ENCODE peak calls at places on chromosomes 11 and 22, in five cellular contexts. M, G, J, D and P are unnamed samples.

GRCh38 chr22:22181515-22181959 is 63.0 kb upstream of the VPREB1 start:
- DNase-seq in M (no peak), G (no peak), J (no peak), D (no peak), P (no peak)

GRCh38 chr22:30606455-30607299 is at the start of gene TCN2:
- DNase-seq in M (peak; percentile 84), G (peak; percentile 22), J (peak; percentile 48), D (no peak), P (peak; percentile 50)

GRCh38 chr11:77589521-77590193 is at the start of gene AQP11:
- DNase-seq in M (peak; percentile 85), G (peak; percentile 67), J (peak; percentile 96), D (peak; percentile 16), P (peak; percentile 85)

GRCh38 chr11:79694368-79694767 is 253.5 kb upstream of the TENM4 start:
- DNase-seq in M (no peak), G (no peak), J (no peak), D (no peak), P (no peak)

GRCh38 chr11:118109231-118109630 is 22.5 kb upstream of the SMIM35 start:
- DNase-seq in M (peak; percentile 24), G (no peak), J (no peak), D (no peak), P (no peak)

GRCh38 chr11:130448416-130449068 is at the start of gene ADAMTS15:
- DNase-seq in M (peak; percentile 92), G (peak; percentile 37), J (peak; percentile 75), D (no peak), P (peak; percentile 75)

GRCh38 chr11:86446163-86446923 is 71.7 kb downstream of the CCDC81 start:
- DNase-seq in M (no peak), G (no peak), J (no peak), D (no peak), P (no peak)

GRCh38 chr11:83641511-83641910 is 355.3 kb upstream of the CCDC90B start:
- DNase-seq in M (peak; percentile 27), G (peak; percentile 97), J (no peak), D (no peak), P (no peak)

GRCh38 chr11:112748713-112749481 is 212.3 kb upstream of the NCAM1 start:
- DNase-seq in M (no peak), G (no peak), J (no peak), D (no peak), P (no peak)

GRCh38 chr11:118673361-118674093 is 5.9 kb downstream of the TREH start:
- DNase-seq in M (no peak), G (no peak), J (no peak), D (no peak), P (no peak)

GRCh38 chr11:126871792-126872191 is 128.8 kb downstream of the KIRREL3 start:
- DNase-seq in M (peak; percentile 13), G (no peak), J (no peak), D (no peak), P (no peak)

GRCh38 chr22:37633693-37634504 is 5.6 kb upstream of the SH3BP1 start:
- DNase-seq in M (peak; percentile 91), G (no peak), J (no peak), D (peak; percentile 68), P (peak; percentile 34)